ENCODE peak calls at places on chromosome 1, in nine cellular contexts. O, W, K, N, I, B, M, R and L are unnamed samples.

GRCh38 chr1:15171271-15171908 is 17.8 kb downstream of the TMEM51 start:
- DNase-seq in O (no peak), W (no peak), K (no peak), N (no peak), I (no peak), B (no peak), M (no peak), R (no peak), L (no peak)

GRCh38 chr1:145947551-145947950 is 10.3 kb downstream of the LIX1L start:
- DNase-seq in O (no peak), W (no peak), K (no peak), N (no peak), I (no peak), B (no peak), M (no peak), R (no peak), L (no peak)

GRCh38 chr1:22123071-22123390 is 19.9 kb downstream of the WNT4 start:
- DNase-seq in O (no peak), W (no peak), K (no peak), N (no peak), I (no peak), B (no peak), M (no peak), R (no peak), L (no peak)

GRCh38 chr1:187477103-187477502 is 648.4 kb downstream of the PLA2G4A start:
- DNase-seq in O (no peak), W (no peak), K (no peak), N (no peak), I (no peak), B (no peak), M (no peak), R (no peak), L (no peak)

GRCh38 chr1:67675800-67676199 is 9.2 kb upstream of the GADD45A start:
- DNase-seq in O (no peak), W (no peak), K (no peak), N (no peak), I (no peak), B (no peak), M (no peak), R (no peak), L (no peak)

GRCh38 chr1:87956072-87956471 is 627.4 kb downstream of the LMO4 start:
- DNase-seq in O (peak; percentile 37), W (no peak), K (no peak), N (no peak), I (no peak), B (no peak), M (no peak), R (peak; percentile 18), L (no peak)

GRCh38 chr1:242523968-242524570 is 428 bp downstream of the PLD5 start:
- DNase-seq in O (peak; percentile 83), W (peak; percentile 31), K (peak; percentile 65), N (no peak), I (no peak), B (no peak), M (peak; percentile 51), R (peak; percentile 41), L (peak; percentile 8)

GRCh38 chr1:184002071-184002470 is 35.5 kb downstream of the COLGALT2 start:
- DNase-seq in O (no peak), W (no peak), K (no peak), N (no peak), I (no peak), B (no peak), M (no peak), R (peak; percentile 53), L (no peak)

GRCh38 chr1:205800973-205801703 is 11.9 kb downstream of the SLC41A1 start:
- DNase-seq in O (no peak), W (peak; percentile 41), K (no peak), N (no peak), I (no peak), B (no peak), M (no peak), R (no peak), L (no peak)

GRCh38 chr1:21762022-21762404 is 20.9 kb downstream of the USP48 start:
- DNase-seq in O (no peak), W (no peak), K (no peak), N (no peak), I (no peak), B (no peak), M (no peak), R (no peak), L (no peak)

GRCh38 chr1:35364732-35365131 is 96.2 kb downstream of the ZMYM4 start:
- DNase-seq in O (no peak), W (no peak), K (no peak), N (no peak), I (no peak), B (no peak), M (no peak), R (no peak), L (no peak)

GRCh38 chr1:147171399-147172167 is 687 bp downstream of the PRKAB2 start:
- DNase-seq in O (peak; percentile 30), W (no peak), K (no peak), N (no peak), I (no peak), B (no peak), M (no peak), R (no peak), L (peak; percentile 63)
- TF ChIP-seq POLR2A in O (no peak), W (no peak), K (no peak), N (no peak), I (no peak), B (no peak), M (no peak), R (no peak), L (no peak)

GRCh38 chr1:9909222-9910046 is 635 bp downstream of the CTNNBIP1 start:
- DNase-seq in O (no peak), W (no peak), K (peak; percentile 36), N (no peak), I (peak; percentile 90), B (no peak), M (peak; percentile 55), R (peak; percentile 24), L (peak; percentile 48)

GRCh38 chr1:9907441-9907840 is 2.6 kb downstream of the CTNNBIP1 start:
- DNase-seq in O (no peak), W (peak; percentile 46), K (no peak), N (no peak), I (no peak), B (no peak), M (peak; percentile 5), R (no peak), L (no peak)

GRCh38 chr1:9910080-9910424 is at the start of gene CTNNBIP1:
- DNase-seq in O (peak; percentile 62), W (no peak), K (no peak), N (no peak), I (no peak), B (no peak), M (no peak), R (no peak), L (no peak)

GRCh38 chr1:9910425-9911178 is 533 bp upstream of the CTNNBIP1 start:
- DNase-seq in O (peak; percentile 90), W (peak; percentile 100), K (peak; percentile 100), N (peak; percentile 100), I (peak; percentile 100), B (peak; percentile 99), M (peak; percentile 100), R (peak; percentile 100), L (peak; percentile 100)

GRCh38 chr1:9908846-9909221 is 1.2 kb downstream of the CTNNBIP1 start:
- DNase-seq in O (no peak), W (no peak), K (no peak), N (no peak), I (no peak), B (no peak), M (no peak), R (no peak), L (peak; percentile 39)
- TF ChIP-seq POLR2A in O (no peak), W (no peak), K (no peak), N (no peak), I (no peak), B (no peak), M (no peak), R (no peak), L (no peak)

GRCh38 chr1:226074046-226074445 is 11.5 kb downstream of the H3-3A start:
- DNase-seq in O (no peak), W (no peak), K (no peak), N (no peak), I (no peak), B (no peak), M (no peak), R (no peak), L (no peak)

GRCh38 chr1:226069818-226070489 is 7.4 kb downstream of the H3-3A start:
- DNase-seq in O (no peak), W (no peak), K (no peak), N (no peak), I (peak; percentile 58), B (no peak), M (no peak), R (no peak), L (no peak)

GRCh38 chr1:226076378-226076777 is 13.9 kb downstream of the H3-3A start:
- DNase-seq in O (no peak), W (no peak), K (no peak), N (no peak), I (peak; percentile 40), B (no peak), M (no peak), R (no peak), L (no peak)

GRCh38 chr1:226072347-226072746 is 9.8 kb downstream of the H3-3A start:
- DNase-seq in O (no peak), W (no peak), K (no peak), N (no peak), I (no peak), B (no peak), M (no peak), R (no peak), L (no peak)

DNA sequence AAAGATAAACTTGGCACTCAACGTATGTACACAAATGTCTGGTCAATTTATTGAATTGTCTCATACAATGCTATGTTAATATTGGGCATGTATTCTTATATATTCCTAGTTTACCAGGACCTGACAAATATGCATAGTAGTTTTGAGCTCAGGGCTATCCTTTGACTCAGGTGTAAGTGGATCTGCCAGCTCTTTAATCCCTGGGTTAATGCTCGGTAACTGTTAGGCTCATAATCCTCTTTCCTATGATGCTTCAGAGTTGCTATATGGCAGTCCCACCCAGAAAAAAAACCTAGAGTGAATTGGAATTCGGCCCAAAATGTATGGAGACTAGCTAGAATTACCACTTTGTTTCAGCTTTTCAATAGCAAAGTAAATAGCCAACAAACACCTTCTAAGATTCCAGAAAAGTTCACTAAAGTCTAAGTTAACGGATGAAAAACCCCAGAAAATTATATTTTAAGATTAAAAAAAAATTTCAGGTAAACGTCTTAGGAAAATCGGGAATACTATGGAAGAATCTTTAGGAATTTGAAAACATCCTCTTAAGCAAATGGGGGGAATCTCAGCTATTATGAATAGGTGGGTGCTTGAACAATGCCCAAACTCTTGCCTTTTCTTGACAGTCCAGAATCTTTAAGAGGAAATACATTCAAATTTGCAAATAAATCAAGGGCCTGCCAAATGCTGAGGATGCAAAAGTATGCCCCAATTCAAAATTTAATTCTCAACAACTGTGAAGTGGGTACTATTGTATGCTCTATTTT is 10.9 kb downstream of the H3-3A start:
- DNase-seq in O (no peak), W (no peak), K (no peak), N (no peak), I (no peak), B (no peak), M (no peak), R (no peak), L (no peak)
- TF ChIP-seq POLR2A in O (no peak), W (no peak), K (no peak), N (no peak), I (no peak), B (no peak), M (no peak), R (no peak), L (no peak)

GRCh38 chr1:6184083-6184783 is 4.1 kb upstream of the CHD5 start:
- DNase-seq in O (no peak), W (no peak), K (no peak), N (no peak), I (no peak), B (no peak), M (no peak), R (no peak), L (no peak)
- TF ChIP-seq POLR2A in O (no peak), W (no peak), K (no peak), N (no peak), I (no peak), B (no peak), M (no peak), R (no peak), L (peak; percentile 15)